ENCODE peak calls at places on chromosomes 6 and 20, in eight cellular contexts. R, B, Y, J, N, V, G and U are unnamed samples.

GRCh38 chr6:112289039-112289566 is 34.7 kb upstream of the LAMA4 start:
- DNase-seq in R (peak; percentile 25), B (no peak), Y (no peak), J (no peak), N (no peak), V (no peak), G (no peak), U (no peak)

GRCh38 chr6:6796818-6797217 is 208.3 kb downstream of the LY86 start:
- DNase-seq in R (no peak), B (no peak), Y (no peak), J (peak; percentile 38), N (no peak), V (no peak), G (no peak), U (no peak)

GRCh38 chr20:10219452-10219791 is 792 bp downstream of the SNAP25 start:
- DNase-seq in R (peak; percentile 54), B (peak; percentile 78), Y (peak; percentile 72), J (peak; percentile 15), N (peak; percentile 57), V (peak; percentile 9), G (peak; percentile 73), U (peak; percentile 25)

GRCh38 chr6:144449218-144449617 is 164.1 kb downstream of the UTRN start:
- DNase-seq in R (no peak), B (no peak), Y (no peak), J (no peak), N (no peak), V (no peak), G (no peak), U (no peak)

GRCh38 chr20:49548371-49548947 is 19.5 kb downstream of the PTGIS start:
- DNase-seq in R (no peak), B (no peak), Y (no peak), J (no peak), N (no peak), V (no peak), G (no peak), U (no peak)

GRCh38 chr6:24743944-24744335 is 25.0 kb upstream of the C6orf62 start:
- DNase-seq in R (no peak), B (no peak), Y (no peak), J (no peak), N (no peak), V (no peak), G (no peak), U (no peak)

GRCh38 chr20:62907377-62908317 is 18.7 kb downstream of the DIDO1 start:
- DNase-seq in R (no peak), B (no peak), Y (peak; percentile 52), J (no peak), N (no peak), V (no peak), G (no peak), U (peak; percentile 45)

GRCh38 chr6:47420394-47421371 is 56.9 kb upstream of the CD2AP start:
- DNase-seq in R (no peak), B (no peak), Y (no peak), J (no peak), N (no peak), V (no peak), G (no peak), U (no peak)

GRCh38 chr6:106496791-106497190 is 132.5 kb downstream of the RTN4IP1 start:
- DNase-seq in R (no peak), B (no peak), Y (no peak), J (no peak), N (no peak), V (no peak), G (no peak), U (no peak)

GRCh38 chr6:41936073-41936837 is 5.4 kb downstream of the CCND3 start:
- DNase-seq in R (peak; percentile 64), B (peak; percentile 54), Y (peak; percentile 75), J (peak; percentile 51), N (peak; percentile 61), V (peak; percentile 94), G (peak; percentile 73), U (peak; percentile 78)

GRCh38 chr6:143744593-143745151 is 66.9 kb downstream of the PHACTR2 start:
- DNase-seq in R (peak; percentile 53), B (no peak), Y (no peak), J (no peak), N (peak; percentile 16), V (no peak), G (no peak), U (no peak)

GRCh38 chr6:1439349-1439748 is 50.0 kb downstream of the FOXF2 start:
- DNase-seq in R (no peak), B (no peak), Y (no peak), J (no peak), N (no peak), V (no peak), G (no peak), U (no peak)

GRCh38 chr6:13479971-13480434 is 7.4 kb downstream of the GFOD1 start:
- DNase-seq in R (no peak), B (no peak), Y (no peak), J (no peak), N (no peak), V (no peak), G (no peak), U (no peak)

GRCh38 chr6:167826230-167827061 is at the start of gene AFDN:
- DNase-seq in R (peak; percentile 83), B (peak; percentile 64), Y (peak; percentile 72), J (peak; percentile 59), N (peak; percentile 54), V (no peak), G (peak; percentile 77), U (peak; percentile 82)

GRCh38 chr6:40511884-40512283 is 75.3 kb downstream of the LRFN2 start:
- DNase-seq in R (no peak), B (no peak), Y (no peak), J (no peak), N (no peak), V (no peak), G (no peak), U (no peak)

GRCh38 chr6:162612613-162613012 is 115.0 kb downstream of the PRKN start:
- DNase-seq in R (no peak), B (no peak), Y (no peak), J (no peak), N (no peak), V (no peak), G (no peak), U (peak; percentile 18)

GRCh38 chr6:7805828-7806227 is 79.9 kb downstream of the BMP6 start:
- DNase-seq in R (no peak), B (no peak), Y (no peak), J (no peak), N (no peak), V (no peak), G (no peak), U (no peak)

GRCh38 chr6:7909323-7910276 is 988 bp downstream of the TXNDC5 start:
- DNase-seq in R (peak; percentile 65), B (peak; percentile 37), Y (peak; percentile 68), J (no peak), N (no peak), V (no peak), G (peak; percentile 56), U (no peak)

GRCh38 chr6:134347916-134348805 is 30.2 kb upstream of the SGK1 start:
- DNase-seq in R (no peak), B (no peak), Y (no peak), J (no peak), N (peak; percentile 85), V (no peak), G (peak; percentile 33), U (no peak)

GRCh38 chr6:4355241-4355640 is 219.9 kb upstream of the ECI2 start:
- DNase-seq in R (no peak), B (no peak), Y (no peak), J (no peak), N (no peak), V (no peak), G (no peak), U (no peak)

GRCh38 chr6:11613858-11614257 is 76.3 kb downstream of the TMEM170B start:
- DNase-seq in R (no peak), B (no peak), Y (no peak), J (no peak), N (no peak), V (no peak), G (no peak), U (no peak)

GRCh38 chr6:72382602-72383529 is 239.0 kb upstream of the KCNQ5 start:
- DNase-seq in R (no peak), B (no peak), Y (no peak), J (peak; percentile 31), N (no peak), V (no peak), G (no peak), U (no peak)

GRCh38 chr20:43961541-43962471 is 47.2 kb downstream of the TOX2 start:
- DNase-seq in R (no peak), B (no peak), Y (no peak), J (no peak), N (no peak), V (no peak), G (no peak), U (no peak)

GRCh38 chr20:54550776-54551396 is 75.5 kb downstream of the DOK5 start:
- DNase-seq in R (no peak), B (no peak), Y (no peak), J (no peak), N (no peak), V (no peak), G (no peak), U (no peak)